ENCODE peak calls at places on chromosomes 5 and 9, in nine cellular contexts. One of them, this sample, is unnamed.

GRCh38 chr9:129178983-129179382 is 922 bp upstream of the IER5L start:
- DNase-seq in ecto neural progenitor cell: peak; percentile 82
- DNase-seq in stomach: no peak
- DNase-seq in left cardiac atrium: no peak
- DNase-seq in anterior cingulate cortex: no peak
- DNase-seq in transverse colon: no peak
- DNase-seq in fibroblast of the aortic adventitia: no peak
- DNase-seq in osteocyte: no peak
- DNase-seq in prostate gland: no peak
- DNase-seq in this sample: no peak

GRCh38 chr9:7209990-7210389 is 452.2 kb downstream of the KDM4C start:
- DNase-seq in ecto neural progenitor cell: no peak
- DNase-seq in stomach: no peak
- DNase-seq in left cardiac atrium: no peak
- DNase-seq in anterior cingulate cortex: no peak
- DNase-seq in transverse colon: no peak
- DNase-seq in fibroblast of the aortic adventitia: no peak
- DNase-seq in osteocyte: no peak
- DNase-seq in prostate gland: no peak
- DNase-seq in this sample: no peak

GRCh38 chr5:135737701-135738563 is 96.5 kb upstream of the SLC25A48 start:
- DNase-seq in ecto neural progenitor cell: no peak
- DNase-seq in stomach: no peak
- DNase-seq in left cardiac atrium: no peak
- DNase-seq in anterior cingulate cortex: no peak
- DNase-seq in transverse colon: no peak
- DNase-seq in fibroblast of the aortic adventitia: no peak
- DNase-seq in osteocyte: peak; percentile 36
- DNase-seq in prostate gland: no peak
- DNase-seq in this sample: no peak

GRCh38 chr9:78167356-78167755 is 68.5 kb upstream of the CEP78 start:
- DNase-seq in ecto neural progenitor cell: no peak
- DNase-seq in stomach: peak; percentile 32
- DNase-seq in left cardiac atrium: no peak
- DNase-seq in anterior cingulate cortex: no peak
- DNase-seq in transverse colon: peak; percentile 28
- DNase-seq in fibroblast of the aortic adventitia: no peak
- DNase-seq in osteocyte: no peak
- DNase-seq in prostate gland: peak; percentile 81
- DNase-seq in this sample: peak; percentile 10

GRCh38 chr5:135329101-135329912 is 69.7 kb downstream of the MACROH2A1 start:
- DNase-seq in ecto neural progenitor cell: no peak
- DNase-seq in stomach: no peak
- DNase-seq in left cardiac atrium: no peak
- DNase-seq in anterior cingulate cortex: no peak
- DNase-seq in transverse colon: no peak
- DNase-seq in fibroblast of the aortic adventitia: no peak
- DNase-seq in osteocyte: no peak
- DNase-seq in prostate gland: no peak
- DNase-seq in this sample: no peak

GRCh38 chr5:89377752-89378455 is 494.9 kb upstream of the MEF2C start:
- DNase-seq in ecto neural progenitor cell: no peak
- DNase-seq in stomach: no peak
- DNase-seq in left cardiac atrium: no peak
- DNase-seq in anterior cingulate cortex: no peak
- DNase-seq in transverse colon: no peak
- DNase-seq in fibroblast of the aortic adventitia: peak; percentile 41
- DNase-seq in osteocyte: no peak
- DNase-seq in prostate gland: no peak
- DNase-seq in this sample: no peak

GRCh38 chr5:1262381-1262780 is 32.5 kb downstream of the TERT start:
- DNase-seq in ecto neural progenitor cell: no peak
- DNase-seq in stomach: no peak
- DNase-seq in left cardiac atrium: no peak
- DNase-seq in anterior cingulate cortex: no peak
- DNase-seq in transverse colon: no peak
- DNase-seq in fibroblast of the aortic adventitia: peak; percentile 11
- DNase-seq in osteocyte: no peak
- DNase-seq in prostate gland: no peak
- DNase-seq in this sample: no peak

GRCh38 chr5:68046445-68046844 is 169.1 kb upstream of the PIK3R1 start:
- DNase-seq in ecto neural progenitor cell: no peak
- DNase-seq in stomach: no peak
- DNase-seq in left cardiac atrium: no peak
- DNase-seq in anterior cingulate cortex: no peak
- DNase-seq in transverse colon: no peak
- DNase-seq in fibroblast of the aortic adventitia: peak; percentile 99
- DNase-seq in osteocyte: no peak
- DNase-seq in prostate gland: no peak
- DNase-seq in this sample: no peak

GRCh38 chr5:72036951-72037350 is 70.3 kb upstream of the MAP1B start:
- DNase-seq in ecto neural progenitor cell: no peak
- DNase-seq in stomach: no peak
- DNase-seq in left cardiac atrium: no peak
- DNase-seq in anterior cingulate cortex: peak; percentile 2
- DNase-seq in transverse colon: no peak
- DNase-seq in fibroblast of the aortic adventitia: peak; percentile 11
- DNase-seq in osteocyte: no peak
- DNase-seq in prostate gland: no peak
- DNase-seq in this sample: no peak

GRCh38 chr9:6893350-6894131 is 135.8 kb downstream of the KDM4C start:
- DNase-seq in ecto neural progenitor cell: no peak
- DNase-seq in stomach: no peak
- DNase-seq in left cardiac atrium: no peak
- DNase-seq in anterior cingulate cortex: no peak
- DNase-seq in transverse colon: no peak
- DNase-seq in fibroblast of the aortic adventitia: no peak
- DNase-seq in osteocyte: no peak
- DNase-seq in prostate gland: no peak
- DNase-seq in this sample: no peak